ENCODE peak calls at places on chromosomes 2 and 18, in five cellular contexts. A is left ventricle myocardium inferior; G is neural progenitor cell; C is CD8-positive, alpha-beta memory T cell; H is spleen. O is an unnamed sample. For H3K4me1 and H3K27me3, the result is how much of the 10 kb centered on the place peaks cover.

GRCh38 chr2:75547345-75548035 is 13.2 kb downstream of the EVA1A start:
- DNase-seq in A (no peak), G (no peak), C (no peak), H (no peak), O (no peak)

GRCh38 chr2:25491966-25492532 is 150.3 kb upstream of the DNMT3A start:
- DNase-seq in A (no peak), G (no peak), C (no peak), H (no peak), O (no peak)

GRCh38 chr2:229060147-229060546 is 210.9 kb downstream of the PID1 start:
- DNase-seq in A (no peak), G (no peak), C (no peak), H (no peak), O (no peak)

GRCh38 chr2:181978351-181979150 is 7.1 kb upstream of the PPP1R1C start:
- DNase-seq in A (no peak), G (no peak), C (no peak), H (no peak), O (no peak)

GRCh38 chr2:230225486-230225885 is at the start of gene SP140:
- DNase-seq in A (peak), G (no peak), C (peak), H (peak), O (peak)

GRCh38 chr2:96431319-96431718 is 73.8 kb downstream of the NEURL3 start:
- DNase-seq in A (peak), G (no peak), C (no peak), H (no peak), O (peak)

GRCh38 chr2:152307863-152308262 is 27.1 kb upstream of the FMNL2 start:
- DNase-seq in A (no peak), G (no peak), C (no peak), H (no peak), O (no peak)

GRCh38 chr2:134410006-134410405 is 156.1 kb downstream of the MGAT5 start:
- DNase-seq in A (no peak), G (no peak), C (no peak), H (no peak), O (no peak)

GRCh38 chr18:5061785-5062184 is 135.3 kb downstream of the AKAIN1 start:
- DNase-seq in A (no peak), G (no peak), C (no peak), H (no peak), O (no peak)

GRCh38 chr18:23225518-23225917 is 90.2 kb downstream of the CABLES1 start:
- DNase-seq in A (no peak), G (no peak), C (no peak), H (no peak), O (no peak)

GRCh38 chr2:8800821-8801220 is 36.6 kb downstream of the KIDINS220 start:
- DNase-seq in A (no peak), G (no peak), C (no peak), H (no peak), O (no peak)

GRCh38 chr2:23492941-23493340 is 108.0 kb downstream of the KLHL29 start:
- DNase-seq in A (no peak), G (no peak), C (no peak), H (peak), O (peak)

GRCh38 chr2:65450810-65451209 is 18.4 kb upstream of the SPRED2 start:
- DNase-seq in A (no peak), G (no peak), C (no peak), H (no peak), O (no peak)

GRCh38 chr2:134365356-134365755 is 111.5 kb downstream of the MGAT5 start:
- DNase-seq in A (no peak), G (peak), C (no peak), H (no peak), O (no peak)

GRCh38 chr2:53127061-53127650 is 640.4 kb upstream of the CHAC2 start:
- DNase-seq in A (no peak), G (no peak), C (no peak), H (no peak), O (no peak)

GRCh38 chr2:204972606-204973336 is 427.5 kb downstream of the PARD3B start:
- DNase-seq in A (no peak), G (peak), C (no peak), H (no peak), O (no peak)

GRCh38 chr18:54806526-54806925 is 21.8 kb upstream of the RAB27B start:
- DNase-seq in A (no peak), G (no peak), C (no peak), H (no peak), O (no peak)

GRCh38 chr2:27502149-27502548 is 5.5 kb downstream of the GCKR start:
- DNase-seq in A (no peak), G (no peak), C (no peak), H (no peak), O (no peak)

GRCh38 chr2:29260151-29260772 is 145.0 kb downstream of the CLIP4 start:
- DNase-seq in A (no peak), G (no peak), C (no peak), H (no peak), O (no peak)

GRCh38 chr2:45047301-45047700 is 38.0 kb upstream of the SIX2 start:
- DNase-seq in A (no peak), G (no peak), C (no peak), H (no peak), O (no peak)

GRCh38 chr2:71792926-71793761 is 339.8 kb downstream of the DYSF start:
- DNase-seq in A (no peak), G (no peak), C (no peak), H (peak), O (no peak)

GRCh38 chr2:240347949-240348500 is 87.4 kb upstream of the GPC1 start:
- DNase-seq in A (no peak), G (no peak), C (no peak), H (no peak), O (no peak)

GRCh38 chr18:28175930-28176673 is 828 bp downstream of the CDH2 start:
- DNase-seq in A (peak), G (peak), C (no peak), H (no peak), O (peak)

GRCh38 chr2:85753525-85754312 is at the start of gene ATOH8:
- DNase-seq in A (peak), G (peak), C (no peak), H (peak), O (peak)

GRCh38 chr2:231483398-231484329 is 19.4 kb upstream of the NCL start:
- DNase-seq in A (peak), G (no peak), C (peak), H (peak), O (peak)

GRCh38 chr2:130829020-130829419 is 7.7 kb upstream of the ARHGEF4 start:
- DNase-seq in A (no peak), G (peak), C (no peak), H (peak), O (no peak)

GRCh38 chr2:197657562-197657961 is 17.8 kb downstream of the RFTN2 start:
- DNase-seq in A (no peak), G (no peak), C (no peak), H (no peak), O (no peak)

GRCh38 chr2:8608411-8608954 is 73.4 kb upstream of the ID2 start:
- DNase-seq in A (no peak), G (no peak), C (no peak), H (no peak), O (no peak)

GRCh38 chr2:44450806-44451205 is 89.1 kb downstream of the CAMKMT start:
- DNase-seq in A (no peak), G (peak), C (no peak), H (no peak), O (no peak)

GRCh38 chr2:583666-584065 is 93.5 kb downstream of the TMEM18 start:
- DNase-seq in A (no peak), G (no peak), C (no peak), H (no peak), O (no peak)

GRCh38 chr2:180240774-180241173 is 233.7 kb upstream of the CWC22 start:
- DNase-seq in A (no peak), G (no peak), C (no peak), H (no peak), O (no peak)

GRCh38 chr18:44341759-44342158 is 338.9 kb upstream of the SETBP1 start:
- DNase-seq in A (no peak), G (no peak), C (no peak), H (no peak), O (no peak)

GRCh38 chr18:35478520-35479435 is 19.0 kb downstream of the INO80C start:
- DNase-seq in A (no peak), G (no peak), C (no peak), H (no peak), O (no peak)

GRCh38 chr2:68743531-68743930 is 8.9 kb downstream of the ARHGAP25 start:
- DNase-seq in A (no peak), G (no peak), C (no peak), H (no peak), O (no peak)

GRCh38 chr2:149009928-149010461 is 28.5 kb upstream of the LYPD6B start:
- DNase-seq in A (no peak), G (no peak), C (no peak), H (no peak), O (no peak)

GRCh38 chr2:235834781-235835180 is 333.4 kb downstream of the GBX2 start:
- DNase-seq in A (no peak), G (no peak), C (no peak), H (peak), O (no peak)

GRCh38 chr2:197996583-197996982 is 192.2 kb downstream of the PLCL1 start:
- DNase-seq in A (no peak), G (no peak), C (no peak), H (no peak), O (no peak)

GRCh38 chr2:219495531-219496122 is 3.1 kb upstream of the GMPPA start:
- DNase-seq in A (peak), G (peak), C (peak), H (no peak), O (peak)

GRCh38 chr2:218218409-218219185 is 1.6 kb downstream of the ARPC2 start:
- DNase-seq in A (no peak), G (no peak), C (no peak), H (no peak), O (no peak)

DNA sequence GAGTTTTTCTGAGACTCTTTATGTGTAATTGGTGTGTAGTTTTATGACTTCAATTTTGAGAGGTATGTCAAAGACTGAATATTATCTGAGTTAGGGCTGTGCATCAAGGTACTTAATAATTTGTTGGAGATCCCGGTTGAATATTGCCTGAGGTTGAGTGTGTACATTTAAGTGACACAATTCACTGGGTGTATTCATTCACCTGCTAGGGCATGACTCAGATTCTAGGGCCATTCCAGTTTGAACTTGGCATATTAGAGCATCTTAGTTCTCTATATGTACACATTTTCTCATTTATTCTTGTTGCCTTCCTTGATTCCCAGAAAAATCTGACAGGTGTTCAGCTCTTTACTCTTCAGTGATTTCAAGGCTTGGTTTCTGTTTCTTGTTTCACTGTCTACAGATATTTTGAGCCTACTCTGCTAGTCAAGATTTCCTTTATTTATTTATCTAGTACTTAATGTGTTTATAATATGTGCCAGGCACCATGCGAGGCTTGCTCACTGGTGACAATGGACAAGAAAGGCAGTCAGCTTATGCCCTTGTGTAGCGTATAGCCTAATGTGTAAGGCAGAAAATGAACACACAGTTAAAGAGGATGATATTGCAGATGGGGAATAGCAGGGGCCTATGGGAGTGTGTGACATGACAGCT is 12.7 kb downstream of the MAP4K4 start:
- DNase-seq in A (no peak), G (no peak), C (no peak), H (no peak), O (no peak)
- H3K4me1 ChIP-seq in A (half or more), G (under half), C (half or more), H (half or more), O (under half)

DNA sequence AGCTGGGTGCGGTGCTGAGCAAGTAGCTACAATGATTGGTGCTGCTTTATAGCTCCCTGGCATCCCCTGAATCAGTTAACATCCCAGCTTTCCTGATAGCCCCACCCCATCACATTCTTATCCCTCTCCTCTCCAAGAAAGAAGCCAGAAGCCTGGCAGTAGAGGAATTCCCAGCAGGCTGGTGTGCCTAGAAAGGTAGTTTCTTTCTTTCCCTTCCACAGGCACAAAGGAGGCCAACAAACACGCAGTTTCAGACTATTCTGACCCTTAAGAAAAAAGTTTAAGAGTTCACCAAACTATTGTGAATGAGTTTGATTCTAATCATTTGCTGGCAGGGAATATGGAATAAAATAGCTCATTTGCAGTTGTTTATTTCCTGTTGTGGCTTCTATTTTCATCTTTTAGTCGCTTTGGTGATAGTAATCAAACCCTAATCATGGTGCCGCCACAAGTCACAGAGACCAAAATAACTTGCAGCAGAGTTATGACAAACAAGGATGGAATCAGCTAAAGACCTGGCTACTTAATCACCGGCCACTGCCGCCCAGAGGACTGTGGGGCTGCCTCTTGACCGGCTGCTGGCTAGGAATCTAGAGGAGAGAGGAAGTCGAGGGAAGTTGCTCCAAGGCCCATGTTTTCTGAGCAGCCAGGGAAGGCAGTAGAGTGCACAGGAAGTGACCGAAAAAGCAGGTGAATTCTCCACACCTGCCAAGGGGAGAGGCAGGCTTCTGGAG is 4.9 kb upstream of the SMAD7 start:
- DNase-seq in A (no peak), G (peak), C (no peak), H (peak), O (peak)
- H3K27ac ChIP-seq in A (peak), G (no peak), C (no peak), H (peak), O (peak)

GRCh38 chr2:1863386-1863785 is 119.1 kb upstream of the PXDN start:
- DNase-seq in A (no peak), G (no peak), C (no peak), H (no peak), O (no peak)

GRCh38 chr2:1864981-1865421 is 120.7 kb upstream of the PXDN start:
- DNase-seq in A (no peak), G (peak), C (no peak), H (no peak), O (no peak)

GRCh38 chr2:1863861-1864260 is 119.5 kb upstream of the PXDN start:
- DNase-seq in A (no peak), G (no peak), C (no peak), H (no peak), O (no peak)

GRCh38 chr2:1865716-1866234 is 121.5 kb upstream of the PXDN start:
- DNase-seq in A (no peak), G (no peak), C (no peak), H (no peak), O (no peak)

DNA sequence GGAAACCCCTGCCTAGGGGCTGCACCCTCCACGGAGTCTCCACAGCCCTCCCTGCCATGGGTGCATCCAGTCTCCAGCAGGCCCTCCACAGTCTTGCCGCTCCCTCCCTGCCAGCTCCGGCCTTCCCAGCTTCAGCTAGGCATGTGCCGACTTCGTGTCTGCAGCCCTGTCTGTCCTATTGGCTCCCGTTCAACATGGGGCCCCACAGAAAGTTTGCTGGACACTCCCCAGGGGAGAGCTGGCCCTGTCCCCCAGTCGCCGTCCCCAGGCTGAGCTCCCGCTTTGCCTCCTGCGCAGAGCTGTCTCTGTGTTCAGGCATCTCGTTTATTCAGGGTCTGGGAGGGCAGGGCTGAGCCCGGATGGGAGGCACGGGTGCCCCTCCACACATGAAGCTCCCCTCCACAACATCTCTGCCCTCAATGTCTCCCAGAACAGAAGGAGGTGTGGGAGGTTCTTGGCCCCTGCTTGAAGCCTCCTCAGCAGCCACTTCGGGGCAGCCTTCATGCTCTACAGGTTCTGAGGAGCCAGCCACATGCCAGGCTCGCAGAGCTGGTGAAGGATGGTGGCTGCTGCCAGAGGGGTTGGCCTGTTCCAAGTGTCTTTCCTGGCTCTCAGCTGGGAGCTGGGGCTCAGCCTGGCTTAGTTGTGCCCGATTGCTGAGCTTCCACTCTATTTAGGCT is 120.1 kb upstream of the PXDN start:
- DNase-seq in A (no peak), G (no peak), C (no peak), H (no peak), O (no peak)
- H3K27me3 ChIP-seq in A (half or more), G (half or more), C (under half), H (under half), O (under half)

DNA sequence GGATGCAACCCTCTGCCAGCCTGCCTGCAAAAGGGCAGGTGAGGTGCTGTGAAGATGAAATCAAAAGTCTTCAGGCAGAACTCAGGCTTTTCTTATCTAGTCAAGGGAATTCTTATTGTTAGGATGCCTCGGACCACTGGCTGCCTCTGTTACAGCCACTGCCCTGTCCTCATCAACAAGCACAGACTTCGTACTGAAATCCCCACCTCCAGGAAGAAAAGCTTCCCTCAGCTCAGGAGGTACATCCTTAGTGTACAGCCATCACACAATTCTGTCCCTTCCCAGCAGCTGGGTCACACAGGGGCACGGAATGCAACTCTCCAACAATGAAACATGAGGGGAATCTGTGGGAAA is 10.1 kb upstream of the RNU4ATAC start:
- DNase-seq in A (no peak), G (peak), C (no peak), H (no peak), O (no peak)
- H3K4me1 ChIP-seq in A (under half), G (half or more), C (under half), H (under half), O (under half)

GRCh38 chr18:9839806-9840205 is 46.0 kb upstream of the TXNDC2 start:
- DNase-seq in A (no peak), G (peak), C (no peak), H (no peak), O (no peak)

GRCh38 chr18:9835796-9836195 is 50.0 kb upstream of the TXNDC2 start:
- DNase-seq in A (no peak), G (no peak), C (no peak), H (no peak), O (no peak)

GRCh38 chr18:9835112-9835755 is 50.5 kb upstream of the TXNDC2 start:
- DNase-seq in A (no peak), G (no peak), C (no peak), H (no peak), O (no peak)

GRCh38 chr18:9839211-9839610 is 46.6 kb upstream of the TXNDC2 start:
- DNase-seq in A (no peak), G (no peak), C (no peak), H (no peak), O (no peak)

GRCh38 chr18:9838144-9838877 is 47.5 kb upstream of the TXNDC2 start:
- DNase-seq in A (no peak), G (peak), C (no peak), H (no peak), O (peak)
- H3K27ac ChIP-seq in A (peak), G (no peak), C (no peak), H (no peak), O (peak)

O was measured in right cardiac atrium.